ENCODE peak calls at places on chromosomes 6 and 20, in four cellular contexts. I, R, M and T are unnamed samples.
A peak's percentile ranks its signal among the peaks of the same experiment; 100 is the strongest.

GRCh38 chr6:110609101-110609500 is 132.7 kb upstream of the SLC22A16 start:
- DNase-seq in I (no peak), R (no peak), M (no peak), T (no peak)

GRCh38 chr6:36718560-36718959 is 20.9 kb downstream of the RAB44 start:
- DNase-seq in I (no peak), R (no peak), M (no peak), T (no peak)

GRCh38 chr6:20631525-20631924 is 97.3 kb downstream of the CDKAL1 start:
- DNase-seq in I (no peak), R (no peak), M (peak; percentile 11), T (no peak)

GRCh38 chr6:39760246-39760952 is 31.8 kb upstream of the DAAM2 start:
- DNase-seq in I (no peak), R (no peak), M (no peak), T (no peak)

GRCh38 chr6:2893276-2893675 is 9.8 kb downstream of the SERPINB9 start:
- DNase-seq in I (no peak), R (no peak), M (no peak), T (no peak)

GRCh38 chr6:39153766-39154397 is 38.9 kb upstream of the SAYSD1 start:
- DNase-seq in I (no peak), R (no peak), M (no peak), T (no peak)

GRCh38 chr6:165055231-165055630 is 254.2 kb downstream of the C6orf118 start:
- DNase-seq in I (no peak), R (no peak), M (peak; percentile 74), T (no peak)

GRCh38 chr6:18507018-18507415 is 119.9 kb downstream of the RNF144B start:
- DNase-seq in I (no peak), R (no peak), M (no peak), T (peak; percentile 8)

GRCh38 chr20:45229264-45230056 is 8.3 kb downstream of the SEMG2 start:
- DNase-seq in I (no peak), R (no peak), M (peak; percentile 62), T (no peak)

GRCh38 chr6:164097557-164098398 is 683.3 kb downstream of the QKI start:
- DNase-seq in I (no peak), R (no peak), M (peak; percentile 19), T (no peak)

GRCh38 chr6:3884007-3884745 is 35.0 kb downstream of the FAM50B start:
- DNase-seq in I (no peak), R (no peak), M (peak; percentile 65), T (no peak)

GRCh38 chr20:31908016-31908415 is 37.6 kb downstream of the TTLL9 start:
- DNase-seq in I (no peak), R (no peak), M (no peak), T (no peak)

GRCh38 chr6:168217216-168217879 is 102.2 kb downstream of the DACT2 start:
- DNase-seq in I (no peak), R (no peak), M (no peak), T (no peak)

GRCh38 chr6:138957484-138957883 is 30.6 kb downstream of the REPS1 start:
- DNase-seq in I (no peak), R (no peak), M (no peak), T (no peak)

GRCh38 chr6:157443066-157443800 is 62.2 kb downstream of the ZDHHC14 start:
- DNase-seq in I (no peak), R (no peak), M (peak; percentile 53), T (no peak)

GRCh38 chr6:46719099-46719498 is 16.1 kb downstream of the PLA2G7 start:
- DNase-seq in I (no peak), R (no peak), M (peak; percentile 96), T (no peak)

GRCh38 chr20:45056473-45057148 is 44.3 kb downstream of the KCNS1 start:
- DNase-seq in I (no peak), R (no peak), M (no peak), T (no peak)

GRCh38 chr6:156809034-156809433 is 31.9 kb downstream of the ARID1B start:
- DNase-seq in I (peak; percentile 61), R (no peak), M (no peak), T (no peak)

GRCh38 chr20:18908109-18908508 is 94.5 kb downstream of the SCP2D1 start:
- DNase-seq in I (no peak), R (no peak), M (no peak), T (no peak)

GRCh38 chr6:148524509-148524908 is 181.9 kb downstream of the SASH1 start:
- DNase-seq in I (no peak), R (no peak), M (no peak), T (no peak)

GRCh38 chr6:124054034-124054433 is 250.4 kb downstream of the NKAIN2 start:
- DNase-seq in I (no peak), R (no peak), M (no peak), T (no peak)

GRCh38 chr6:54391577-54391976 is 83.3 kb downstream of the TINAG start:
- DNase-seq in I (no peak), R (no peak), M (no peak), T (no peak)

GRCh38 chr6:74731921-74732320 is 473.9 kb downstream of the COL12A1 start:
- DNase-seq in I (no peak), R (no peak), M (peak; percentile 12), T (no peak)

GRCh38 chr6:147131728-147132127 is 72.5 kb upstream of the STXBP5 start:
- DNase-seq in I (no peak), R (no peak), M (no peak), T (no peak)

GRCh38 chr6:37696220-37696840 is 1.4 kb downstream of the MDGA1 start:
- DNase-seq in I (no peak), R (peak; percentile 18), M (peak; percentile 49), T (peak; percentile 61)

GRCh38 chr6:63543001-63543400 is 29.3 kb upstream of the LOC128125822 start:
- DNase-seq in I (no peak), R (no peak), M (no peak), T (no peak)

GRCh38 chr20:59087829-59088433 is 45.3 kb upstream of the PRELID3B start:
- DNase-seq in I (peak; percentile 90), R (peak; percentile 74), M (peak; percentile 71), T (peak; percentile 86)

GRCh38 chr6:88856566-88856965 is 106.9 kb downstream of the RNGTT start:
- DNase-seq in I (no peak), R (no peak), M (no peak), T (no peak)

GRCh38 chr20:16612708-16613107 is 39.5 kb upstream of the KIF16B start:
- DNase-seq in I (no peak), R (no peak), M (no peak), T (no peak)

GRCh38 chr6:39281312-39281980 is 32.8 kb downstream of the KCNK17 start:
- DNase-seq in I (no peak), R (no peak), M (no peak), T (no peak)

GRCh38 chr6:113122060-113122459 is 735.1 kb upstream of the MARCKS start:
- DNase-seq in I (no peak), R (no peak), M (peak; percentile 73), T (no peak)

GRCh38 chr6:15608406-15608805 is 54.4 kb downstream of the DTNBP1 start:
- DNase-seq in I (no peak), R (no peak), M (peak; percentile 91), T (no peak)

GRCh38 chr6:154515808-154516207 is 5.3 kb upstream of the CNKSR3 start:
- DNase-seq in I (no peak), R (no peak), M (no peak), T (no peak)

GRCh38 chr20:53800883-53801604 is 207.4 kb upstream of the ZNF217 start:
- DNase-seq in I (no peak), R (no peak), M (no peak), T (no peak)

GRCh38 chr20:41366546-41367392 is at the start of gene EMILIN3:
- DNase-seq in I (no peak), R (peak; percentile 58), M (no peak), T (peak; percentile 82)

GRCh38 chr6:6678185-6678671 is 89.7 kb downstream of the LY86 start:
- DNase-seq in I (no peak), R (no peak), M (peak; percentile 84), T (no peak)

GRCh38 chr6:9527679-9528286 is 887.1 kb downstream of the TFAP2A start:
- DNase-seq in I (no peak), R (no peak), M (peak; percentile 34), T (no peak)

GRCh38 chr6:31791324-31792089 is 4.0 kb downstream of the VARS1 start:
- DNase-seq in I (peak; percentile 50), R (peak; percentile 74), M (peak; percentile 37), T (peak; percentile 78)

GRCh38 chr6:17042422-17043147 is 59.3 kb upstream of the STMND1 start:
- DNase-seq in I (no peak), R (no peak), M (peak; percentile 79), T (peak; percentile 12)
- TF ChIP-seq CTCF in I (no peak), R (peak; percentile 28), M (peak; percentile 62), T (no peak)

DNA sequence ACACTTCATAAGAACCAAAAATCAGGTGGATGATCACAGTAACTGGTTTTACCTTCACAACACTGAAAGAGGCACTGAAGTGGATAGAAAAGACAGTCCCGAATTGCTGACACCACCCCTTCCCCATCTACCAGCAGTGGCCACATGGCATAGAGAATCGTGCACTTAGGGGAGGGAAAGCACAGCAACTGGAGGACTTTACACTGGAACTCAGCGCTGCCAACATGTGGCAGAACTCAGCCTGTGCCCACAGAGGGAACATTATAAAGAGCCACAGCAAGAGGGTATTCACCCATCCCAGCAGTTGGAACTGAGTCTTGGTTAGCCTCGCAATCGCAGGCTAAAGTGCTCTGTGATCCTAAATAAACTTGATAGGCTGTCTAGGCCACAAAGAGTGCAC is 6.5 kb upstream of the KIAA1586 start:
- DNase-seq in I (no peak), R (no peak), M (peak; percentile 11), T (no peak)
- TF ChIP-seq CTCF in I (no peak), R (no peak), M (peak; percentile 18), T (no peak)

DNA sequence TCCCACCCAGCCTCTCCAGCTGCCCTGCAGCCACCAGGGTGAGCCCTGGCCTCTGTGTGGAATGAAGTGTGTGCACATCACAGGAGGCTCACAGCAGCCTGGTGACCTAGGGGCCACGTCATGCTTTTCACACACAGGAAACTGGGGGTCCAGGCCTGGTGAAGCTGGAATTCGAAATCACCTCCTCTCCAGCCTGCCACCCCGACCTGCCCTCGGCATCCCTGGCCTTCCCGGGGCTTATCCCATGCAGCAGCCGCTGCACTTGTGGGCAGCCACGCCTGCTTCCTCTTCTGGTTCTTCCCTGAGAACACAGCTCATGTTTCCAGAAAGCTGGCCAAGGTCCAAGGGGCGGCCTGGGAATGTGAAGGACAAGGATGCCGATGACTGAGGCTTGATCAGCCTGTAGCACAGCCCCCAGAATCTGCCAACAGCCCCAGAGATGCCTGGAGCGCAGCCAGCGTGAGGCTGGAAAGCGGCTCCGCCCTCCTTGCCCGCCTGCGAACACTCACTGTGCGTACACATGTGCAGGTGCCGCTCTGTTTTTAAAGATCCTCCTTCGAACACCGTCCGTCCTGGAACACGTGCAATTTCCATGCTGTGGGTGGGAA is 4.2 kb upstream of the NTSR1 start:
- DNase-seq in I (no peak), R (no peak), M (peak; percentile 98), T (no peak)
- TF ChIP-seq CTCF in I (no peak), R (no peak), M (no peak), T (no peak)

DNA sequence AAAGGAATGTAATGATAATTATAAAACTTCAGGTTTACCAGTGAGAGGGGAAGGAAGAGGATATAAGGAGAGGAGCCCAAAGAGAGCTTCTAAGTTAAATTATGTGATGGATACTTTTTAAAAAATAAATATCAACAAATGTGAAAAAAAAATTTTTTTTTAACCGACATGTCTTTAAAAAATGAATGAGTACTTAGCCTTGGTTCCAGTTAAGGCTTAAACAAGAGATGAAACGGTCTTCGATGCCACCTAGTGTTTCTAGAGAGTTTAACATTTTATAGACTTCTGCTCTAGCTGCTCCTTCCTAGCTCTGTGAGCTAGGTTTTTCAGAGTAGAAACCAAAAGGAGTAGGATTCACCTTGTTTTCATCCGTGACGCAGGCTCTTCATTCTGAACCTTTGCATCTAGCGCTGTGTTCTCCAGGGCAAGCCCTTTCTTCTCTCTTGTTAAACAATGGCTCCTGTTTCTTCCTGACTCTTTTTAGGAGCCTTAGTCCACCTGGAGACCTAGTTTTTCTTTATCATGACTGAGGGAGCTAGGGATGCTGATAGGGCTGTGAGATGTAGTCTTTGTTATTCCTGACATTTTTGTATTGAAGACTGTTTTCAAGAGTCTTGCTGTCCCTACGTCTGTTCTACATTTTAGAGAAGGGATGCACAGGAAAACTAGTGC is 42.4 kb upstream of the GNRH2 start:
- DNase-seq in I (no peak), R (no peak), M (no peak), T (no peak)
- TF ChIP-seq CTCF in I (no peak), R (peak; percentile 78), M (no peak), T (peak; percentile 56)